ENCODE peak calls at places on chromosomes 5 and 9, in five cellular contexts. I is GM04504, Q is cardiac fibroblast, P is IMR-90, D is H1. O is an unnamed sample.

GRCh38 chr5:4245511-4245910 is 649.9 kb downstream of the IRX1 start:
- DNase-seq in D (no peak), P (no peak), Q (no peak), I (no peak), O (no peak)

GRCh38 chr9:38713426-38713825 is 6.5 kb downstream of the FAM240B start:
- DNase-seq in P (peak), D (no peak), I (peak), Q (peak), O (no peak)

GRCh38 chr5:1431896-1432295 is 13.3 kb downstream of the SLC6A3 start:
- DNase-seq in Q (no peak), D (no peak), P (no peak), I (no peak), O (peak)

GRCh38 chr5:151097081-151097480 is 16.2 kb upstream of the TNIP1 start:
- DNase-seq in Q (no peak), I (no peak), D (no peak), P (no peak), O (no peak)

GRCh38 chr5:123150089-123150488 is 61.0 kb downstream of the PRDM6 start:
- DNase-seq in D (no peak), I (no peak), Q (no peak), P (no peak), O (no peak)

GRCh38 chr5:15948225-15948624 is 231.4 kb downstream of the MARCHF11 start:
- DNase-seq in P (peak), Q (no peak), I (no peak), D (no peak), O (no peak)

GRCh38 chr9:109974143-109974917 is 194.3 kb downstream of the PALM2AKAP2 start:
- DNase-seq in P (no peak), I (no peak), D (no peak), Q (no peak), O (peak)

GRCh38 chr5:126857472-126858410 is 80.8 kb downstream of the LMNB1 start:
- DNase-seq in I (no peak), P (peak), D (no peak), Q (peak), O (no peak)

GRCh38 chr5:17343675-17344074 is 126.2 kb downstream of the BASP1 start:
- DNase-seq in Q (peak), D (no peak), I (peak), P (peak), O (no peak)

GRCh38 chr5:89480406-89481007 is 597.5 kb upstream of the MEF2C start:
- DNase-seq in Q (no peak), I (no peak), P (no peak), D (no peak), O (no peak)

GRCh38 chr5:76204713-76205112 is 121.5 kb downstream of the SV2C start:
- DNase-seq in I (no peak), Q (no peak), P (no peak), D (no peak), O (no peak)

GRCh38 chr5:75006821-75007536 is 45.4 kb downstream of the GCNT4 start:
- DNase-seq in Q (no peak), P (no peak), D (no peak), I (no peak), O (no peak)

GRCh38 chr9:105127863-105128220 is 116.6 kb upstream of the SLC44A1 start:
- DNase-seq in D (no peak), I (no peak), P (peak), Q (peak), O (no peak)

GRCh38 chr9:136392538-136393449 is 7.2 kb downstream of the SNAPC4 start:
- DNase-seq in P (no peak), I (no peak), Q (peak), D (no peak), O (no peak)

GRCh38 chr9:107999890-108000289 is 510.3 kb upstream of the KLF4 start:
- DNase-seq in P (no peak), Q (peak), I (no peak), D (no peak), O (no peak)